ENCODE peak calls at places on chromosomes 16 and 17, in eight cellular contexts. X is AG10803; K is effector memory CD4-positive, alpha-beta T cell; F is HFF-Myc; M is cardiac muscle cell; Q is hepatocyte; B is right atrium auricular region; I is foreskin fibroblast. O is an unnamed sample.

GRCh38 chr17:44569459-44569858 is 12.2 kb downstream of the FZD2 start:
- DNase-seq in I (no peak), Q (no peak), F (no peak), B (no peak), K (no peak), X (no peak), M (no peak), O (no peak)

GRCh38 chr17:36687736-36688135 is 86.4 kb downstream of the MRM1 start:
- DNase-seq in K (no peak), B (no peak), M (no peak), I (no peak), F (no peak), Q (no peak), X (no peak), O (no peak)

GRCh38 chr17:61574542-61575351 is 16.3 kb downstream of the NACA2 start:
- DNase-seq in M (peak; percentile 54), F (peak; percentile 52), Q (peak; percentile 81), X (peak; percentile 47), K (no peak), I (peak; percentile 52), B (no peak), O (no peak)

GRCh38 chr17:47618416-47618815 is 31.3 kb upstream of the KPNB1 start:
- DNase-seq in K (no peak), Q (peak; percentile 8), M (peak; percentile 17), F (no peak), X (peak; percentile 14), B (no peak), I (no peak), O (no peak)

GRCh38 chr16:12061336-12062055 is 85.0 kb downstream of the SNX29 start:
- DNase-seq in Q (no peak), K (no peak), M (no peak), X (no peak), I (no peak), B (no peak), F (no peak), O (no peak)

GRCh38 chr16:27463741-27464662 is 62.0 kb downstream of the IL21R start:
- DNase-seq in B (no peak), Q (no peak), K (peak; percentile 49), F (no peak), I (no peak), X (no peak), M (no peak), O (no peak)

GRCh38 chr16:70789231-70789926 is 11.6 kb downstream of the VAC14 start:
- DNase-seq in B (peak; percentile 84), F (no peak), Q (peak; percentile 32), I (peak; percentile 70), M (peak; percentile 61), K (no peak), X (peak; percentile 74), O (peak; percentile 53)

GRCh38 chr17:36885761-36886365 is 51.4 kb upstream of the LHX1 start:
- DNase-seq in B (no peak), Q (no peak), F (no peak), X (no peak), M (no peak), K (no peak), I (no peak), O (no peak)

GRCh38 chr17:60901806-60902205 is 224.2 kb downstream of the BCAS3 start:
- DNase-seq in M (peak; percentile 58), I (peak; percentile 24), Q (no peak), X (peak; percentile 49), B (no peak), F (no peak), K (no peak), O (no peak)

GRCh38 chr17:46876353-46876887 is 25.0 kb downstream of the WNT9B start:
- DNase-seq in X (no peak), K (no peak), B (no peak), M (no peak), I (no peak), Q (peak; percentile 73), F (no peak), O (no peak)

GRCh38 chr17:66677201-66677981 is 157.5 kb upstream of the CACNG5 start:
- DNase-seq in B (no peak), K (no peak), M (peak; percentile 82), I (peak; percentile 83), X (peak; percentile 92), F (no peak), Q (no peak), O (peak; percentile 64)

GRCh38 chr17:65388911-65389310 is 172.5 kb downstream of the AXIN2 start:
- DNase-seq in Q (no peak), F (peak; percentile 50), K (no peak), B (no peak), M (no peak), I (peak; percentile 59), X (peak; percentile 89), O (no peak)

GRCh38 chr16:49980166-49980565 is 44.9 kb upstream of the CNEP1R1 start:
- DNase-seq in K (no peak), Q (peak; percentile 16), M (peak; percentile 30), F (no peak), B (no peak), I (no peak), X (peak; percentile 9), O (no peak)

GRCh38 chr17:7477392-7478275 is 1.8 kb downstream of the ZBTB4 start:
- DNase-seq in X (peak; percentile 96), I (peak; percentile 90), B (peak; percentile 73), Q (peak; percentile 91), K (no peak), M (peak; percentile 70), F (no peak), O (peak; percentile 48)

GRCh38 chr17:81399481-81400153 is 4.4 kb downstream of the BAHCC1 start:
- DNase-seq in X (no peak), B (no peak), I (no peak), Q (no peak), M (no peak), K (no peak), F (no peak), O (no peak)

GRCh38 chr16:83599789-83600462 is 207.9 kb upstream of the HSBP1 start:
- DNase-seq in I (no peak), X (no peak), K (no peak), M (no peak), Q (no peak), B (no peak), F (no peak), O (no peak)

GRCh38 chr17:79951361-79952264 is 84.1 kb downstream of the TBC1D16 start:
- DNase-seq in F (peak; percentile 30), B (no peak), I (peak; percentile 71), K (no peak), Q (peak; percentile 90), X (peak; percentile 82), M (peak; percentile 94), O (peak; percentile 57)

GRCh38 chr16:8295436-8295835 is 294.9 kb downstream of the TMEM114 start:
- DNase-seq in I (no peak), K (no peak), X (no peak), B (no peak), M (no peak), F (no peak), Q (no peak), O (no peak)

GRCh38 chr16:17452931-17453330 is 17.8 kb downstream of the XYLT1 start:
- DNase-seq in F (no peak), Q (no peak), B (no peak), K (no peak), M (no peak), X (peak; percentile 77), I (no peak), O (no peak)

GRCh38 chr17:57972151-57972550 is 15.9 kb downstream of the VEZF1 start:
- DNase-seq in M (no peak), Q (no peak), X (no peak), F (no peak), B (no peak), I (no peak), K (no peak), O (no peak)

GRCh38 chr16:24493859-24494258 is 45.5 kb upstream of the RBBP6 start:
- DNase-seq in B (no peak), X (no peak), M (no peak), F (no peak), I (no peak), K (no peak), Q (no peak), O (no peak)

DNA sequence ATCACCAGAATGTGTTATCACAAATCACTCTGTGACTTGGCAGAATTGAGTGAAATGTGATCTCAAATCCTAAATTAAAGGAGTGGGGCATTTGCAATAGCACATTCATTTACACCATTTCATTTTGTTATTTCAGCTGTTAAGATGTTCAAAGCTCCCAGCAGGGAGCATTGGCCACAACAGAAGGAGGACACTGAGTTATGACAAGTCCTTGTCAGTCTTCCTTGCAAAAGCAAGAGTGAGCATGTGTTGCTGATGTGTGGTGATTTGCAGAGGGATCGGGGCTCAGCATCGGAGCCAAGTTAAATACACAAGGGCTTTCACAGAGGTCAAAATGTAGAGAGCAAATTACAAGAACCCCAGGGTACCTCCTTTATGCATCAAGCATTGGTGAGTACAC is 372.2 kb upstream of the CDH5 start:
- DNase-seq in X (no peak), K (no peak), M (no peak), F (no peak), B (no peak), Q (no peak), I (no peak), O (peak; percentile 11)
- H3K4me3 ChIP-seq in X (no peak overlapping the region), K (no peak overlapping the region), M (no peak overlapping the region), F (no peak overlapping the region), B (no peak overlapping the region), Q (no peak overlapping the region), I (no peak overlapping the region), O (no peak overlapping the region)

GRCh38 chr16:59202463-59202862 is 468.3 kb upstream of the GOT2 start:
- DNase-seq in K (no peak), Q (no peak), M (no peak), F (no peak), I (no peak), X (no peak), B (no peak), O (no peak)
- H3K4me3 ChIP-seq in K (no peak overlapping the region), Q (no peak overlapping the region), M (no peak overlapping the region), F (no peak overlapping the region), I (no peak overlapping the region), X (no peak overlapping the region), B (no peak overlapping the region), O (no peak overlapping the region)

GRCh38 chr17:77365584-77366186 is 224.9 kb downstream of the SEC14L1 start:
- DNase-seq in Q (peak; percentile 66), K (no peak), B (peak; percentile 84), M (peak; percentile 84), X (peak; percentile 88), I (peak; percentile 81), F (no peak), O (peak; percentile 75)
- H3K4me3 ChIP-seq in Q (no peak overlapping the region), K (no peak overlapping the region), B (no peak overlapping the region), M (no peak overlapping the region), X (peak overlapping the region; percentile 7), I (no peak overlapping the region), F (no peak overlapping the region), O (no peak overlapping the region)

GRCh38 chr17:27529230-27529796 is 73.1 kb downstream of the KSR1 start:
- DNase-seq in X (no peak), M (peak; percentile 71), K (no peak), I (no peak), F (no peak), Q (no peak), B (no peak), O (no peak)
- H3K4me3 ChIP-seq in X (no peak overlapping the region), M (no peak overlapping the region), K (no peak overlapping the region), I (no peak overlapping the region), F (no peak overlapping the region), Q (no peak overlapping the region), B (no peak overlapping the region), O (no peak overlapping the region)

GRCh38 chr17:39626171-39626670 is 531 bp upstream of the PPP1R1B start:
- DNase-seq in Q (no peak), K (no peak), X (no peak), B (no peak), I (no peak), M (no peak), F (no peak), O (no peak)
- H3K4me3 ChIP-seq in Q (peak overlapping the region; percentile 55), K (no peak overlapping the region), X (no peak overlapping the region), B (peak overlapping the region; percentile 48), I (no peak overlapping the region), M (no peak overlapping the region), F (no peak overlapping the region), O (no peak overlapping the region)